ENCODE peak calls at places on chromosomes 6 and 20, in six cellular contexts. One of them, this sample, is unnamed.

GRCh38 chr20:63151554-63152321 is 64.2 kb downstream of the YTHDF1 start:
- DNase-seq in activated naive CD4-positive, alpha-beta T cell: no peak
- DNase-seq in iris pigment epithelial cell: peak
- DNase-seq in renal cortical epithelial cell: peak
- DNase-seq in stimulated activated CD4-positive, alpha-beta T cell treated with anti-CD3 and anti-CD28 coated beads, TNF-alpha, amount 100 ng/mL, for 48 hours: no peak
- DNase-seq in NCI-H1092 treated with DMSO at 0.1 percent for 48 hours: no peak
- DNase-seq in this sample: no peak

GRCh38 chr6:45946352-45946751 is 69.3 kb downstream of the CLIC5 start:
- DNase-seq in NCI-H1092 treated with DMSO at 0.1 percent for 48 hours: no peak
- DNase-seq in renal cortical epithelial cell: no peak
- DNase-seq in iris pigment epithelial cell: peak
- DNase-seq in activated naive CD4-positive, alpha-beta T cell: no peak
- DNase-seq in stimulated activated CD4-positive, alpha-beta T cell treated with anti-CD3 and anti-CD28 coated beads, TNF-alpha, amount 100 ng/mL, for 48 hours: no peak
- DNase-seq in this sample: no peak

GRCh38 chr6:3773696-3774298 is 22.3 kb upstream of the PXDC1 start:
- DNase-seq in NCI-H1092 treated with DMSO at 0.1 percent for 48 hours: no peak
- DNase-seq in stimulated activated CD4-positive, alpha-beta T cell treated with anti-CD3 and anti-CD28 coated beads, TNF-alpha, amount 100 ng/mL, for 48 hours: no peak
- DNase-seq in renal cortical epithelial cell: peak
- DNase-seq in iris pigment epithelial cell: peak
- DNase-seq in activated naive CD4-positive, alpha-beta T cell: no peak
- DNase-seq in this sample: no peak

GRCh38 chr6:12420626-12421025 is 130.5 kb downstream of the EDN1 start:
- DNase-seq in iris pigment epithelial cell: peak
- DNase-seq in activated naive CD4-positive, alpha-beta T cell: no peak
- DNase-seq in renal cortical epithelial cell: peak
- DNase-seq in NCI-H1092 treated with DMSO at 0.1 percent for 48 hours: no peak
- DNase-seq in stimulated activated CD4-positive, alpha-beta T cell treated with anti-CD3 and anti-CD28 coated beads, TNF-alpha, amount 100 ng/mL, for 48 hours: no peak
- DNase-seq in this sample: no peak

GRCh38 chr20:22312744-22313346 is 271.5 kb downstream of the FOXA2 start:
- DNase-seq in NCI-H1092 treated with DMSO at 0.1 percent for 48 hours: peak
- DNase-seq in stimulated activated CD4-positive, alpha-beta T cell treated with anti-CD3 and anti-CD28 coated beads, TNF-alpha, amount 100 ng/mL, for 48 hours: no peak
- DNase-seq in renal cortical epithelial cell: peak
- DNase-seq in activated naive CD4-positive, alpha-beta T cell: no peak
- DNase-seq in iris pigment epithelial cell: peak
- DNase-seq in this sample: no peak

GRCh38 chr6:159941286-159942113 is 27.4 kb upstream of the IGF2R start:
- DNase-seq in NCI-H1092 treated with DMSO at 0.1 percent for 48 hours: peak
- DNase-seq in activated naive CD4-positive, alpha-beta T cell: no peak
- DNase-seq in renal cortical epithelial cell: peak
- DNase-seq in iris pigment epithelial cell: peak
- DNase-seq in stimulated activated CD4-positive, alpha-beta T cell treated with anti-CD3 and anti-CD28 coated beads, TNF-alpha, amount 100 ng/mL, for 48 hours: no peak
- DNase-seq in this sample: peak

GRCh38 chr20:24309596-24309995 is 159.8 kb upstream of the SYNDIG1 start:
- DNase-seq in NCI-H1092 treated with DMSO at 0.1 percent for 48 hours: no peak
- DNase-seq in activated naive CD4-positive, alpha-beta T cell: no peak
- DNase-seq in renal cortical epithelial cell: no peak
- DNase-seq in stimulated activated CD4-positive, alpha-beta T cell treated with anti-CD3 and anti-CD28 coated beads, TNF-alpha, amount 100 ng/mL, for 48 hours: no peak
- DNase-seq in iris pigment epithelial cell: peak
- DNase-seq in this sample: no peak

GRCh38 chr6:142374965-142375733 is 73.3 kb downstream of the ADGRG6 start:
- DNase-seq in activated naive CD4-positive, alpha-beta T cell: no peak
- DNase-seq in renal cortical epithelial cell: peak
- DNase-seq in iris pigment epithelial cell: peak
- DNase-seq in stimulated activated CD4-positive, alpha-beta T cell treated with anti-CD3 and anti-CD28 coated beads, TNF-alpha, amount 100 ng/mL, for 48 hours: no peak
- DNase-seq in NCI-H1092 treated with DMSO at 0.1 percent for 48 hours: no peak
- DNase-seq in this sample: no peak

GRCh38 chr20:35320396-35321126 is 28.3 kb upstream of the FAM83C start:
- DNase-seq in renal cortical epithelial cell: peak
- DNase-seq in iris pigment epithelial cell: peak
- DNase-seq in activated naive CD4-positive, alpha-beta T cell: no peak
- DNase-seq in NCI-H1092 treated with DMSO at 0.1 percent for 48 hours: no peak
- DNase-seq in stimulated activated CD4-positive, alpha-beta T cell treated with anti-CD3 and anti-CD28 coated beads, TNF-alpha, amount 100 ng/mL, for 48 hours: no peak
- DNase-seq in this sample: no peak

GRCh38 chr20:8388146-8388545 is 256.1 kb downstream of the PLCB1 start:
- DNase-seq in iris pigment epithelial cell: peak
- DNase-seq in activated naive CD4-positive, alpha-beta T cell: no peak
- DNase-seq in stimulated activated CD4-positive, alpha-beta T cell treated with anti-CD3 and anti-CD28 coated beads, TNF-alpha, amount 100 ng/mL, for 48 hours: no peak
- DNase-seq in renal cortical epithelial cell: peak
- DNase-seq in NCI-H1092 treated with DMSO at 0.1 percent for 48 hours: no peak
- DNase-seq in this sample: no peak

GRCh38 chr6:99822741-99823512 is 171.1 kb downstream of the MCHR2 start:
- DNase-seq in activated naive CD4-positive, alpha-beta T cell: no peak
- DNase-seq in iris pigment epithelial cell: peak
- DNase-seq in NCI-H1092 treated with DMSO at 0.1 percent for 48 hours: peak
- DNase-seq in renal cortical epithelial cell: peak
- DNase-seq in stimulated activated CD4-positive, alpha-beta T cell treated with anti-CD3 and anti-CD28 coated beads, TNF-alpha, amount 100 ng/mL, for 48 hours: no peak
- DNase-seq in this sample: no peak

GRCh38 chr6:131116755-131117360 is 18.4 kb upstream of the AKAP7 start:
- DNase-seq in NCI-H1092 treated with DMSO at 0.1 percent for 48 hours: no peak
- DNase-seq in iris pigment epithelial cell: peak
- DNase-seq in stimulated activated CD4-positive, alpha-beta T cell treated with anti-CD3 and anti-CD28 coated beads, TNF-alpha, amount 100 ng/mL, for 48 hours: no peak
- DNase-seq in activated naive CD4-positive, alpha-beta T cell: no peak
- DNase-seq in renal cortical epithelial cell: peak
- DNase-seq in this sample: peak

GRCh38 chr6:63444768-63445167 is 125.0 kb upstream of the LGSN start:
- DNase-seq in renal cortical epithelial cell: no peak
- DNase-seq in stimulated activated CD4-positive, alpha-beta T cell treated with anti-CD3 and anti-CD28 coated beads, TNF-alpha, amount 100 ng/mL, for 48 hours: no peak
- DNase-seq in NCI-H1092 treated with DMSO at 0.1 percent for 48 hours: no peak
- DNase-seq in activated naive CD4-positive, alpha-beta T cell: no peak
- DNase-seq in iris pigment epithelial cell: no peak
- DNase-seq in this sample: no peak

GRCh38 chr6:169092375-169092774 is 161.3 kb downstream of the THBS2 start:
- DNase-seq in stimulated activated CD4-positive, alpha-beta T cell treated with anti-CD3 and anti-CD28 coated beads, TNF-alpha, amount 100 ng/mL, for 48 hours: no peak
- DNase-seq in iris pigment epithelial cell: peak
- DNase-seq in activated naive CD4-positive, alpha-beta T cell: no peak
- DNase-seq in renal cortical epithelial cell: peak
- DNase-seq in NCI-H1092 treated with DMSO at 0.1 percent for 48 hours: peak
- DNase-seq in this sample: no peak

GRCh38 chr20:61938839-61939690 is 126.6 kb downstream of the TAF4 start:
- DNase-seq in activated naive CD4-positive, alpha-beta T cell: no peak
- DNase-seq in stimulated activated CD4-positive, alpha-beta T cell treated with anti-CD3 and anti-CD28 coated beads, TNF-alpha, amount 100 ng/mL, for 48 hours: no peak
- DNase-seq in NCI-H1092 treated with DMSO at 0.1 percent for 48 hours: no peak
- DNase-seq in renal cortical epithelial cell: no peak
- DNase-seq in iris pigment epithelial cell: no peak
- DNase-seq in this sample: no peak

This sample was measured in immature natural killer cell.